ENCODE peak calls at places on chromosomes 7 and 10, in seven cellular contexts. K is mesenchymal stem cell, D is H9, Z is H1, L is IMR-90, F is mesendoderm, N is neuronal stem cell. R is an unnamed sample.
A peak's percentile ranks its signal among the peaks of the same experiment; 100 is the strongest.

GRCh38 chr7:29839302-29839701 is 33.0 kb downstream of the WIPF3 start:
- DNase-seq in K (peak; percentile 5), D (no peak), Z (no peak), L (peak; percentile 66), F (peak; percentile 6), N (no peak), R (peak; percentile 21)

GRCh38 chr10:42941245-42941644 is 135.6 kb upstream of the RET start:
- DNase-seq in K (no peak), D (no peak), Z (peak; percentile 35), L (no peak), F (no peak), N (no peak), R (no peak)

GRCh38 chr10:69831231-69831855 is 29.6 kb downstream of the COL13A1 start:
- DNase-seq in K (no peak), D (no peak), Z (no peak), L (peak; percentile 42), F (no peak), N (no peak), R (no peak)

GRCh38 chr7:104643587-104644217 is 315.3 kb downstream of the LHFPL3 start:
- DNase-seq in K (no peak), D (peak; percentile 48), Z (peak; percentile 48), L (no peak), F (peak; percentile 47), N (peak; percentile 21), R (no peak)

GRCh38 chr10:81157649-81158048 is 619.9 kb downstream of the SH2D4B start:
- DNase-seq in K (no peak), D (no peak), Z (no peak), L (no peak), F (no peak), N (no peak), R (no peak)

GRCh38 chr7:7761974-7762769 is 43.8 kb upstream of the RPA3 start:
- DNase-seq in K (peak; percentile 87), D (no peak), Z (no peak), L (peak; percentile 59), F (no peak), N (no peak), R (peak; percentile 12)

GRCh38 chr7:142556745-142557144 is 192.5 kb upstream of the PRSS1 start:
- DNase-seq in K (peak; percentile 86), D (peak; percentile 72), Z (no peak), L (peak; percentile 99), F (peak; percentile 96), N (no peak), R (peak; percentile 95)

GRCh38 chr7:12127490-12127889 is 83.6 kb upstream of the TMEM106B start:
- DNase-seq in K (no peak), D (no peak), Z (no peak), L (no peak), F (no peak), N (no peak), R (peak; percentile 11)

GRCh38 chr10:109931153-109931552 is 7.8 kb upstream of the XPNPEP1 start:
- DNase-seq in K (no peak), D (no peak), Z (no peak), L (no peak), F (no peak), N (no peak), R (no peak)

GRCh38 chr7:77549103-77549870 is 12.2 kb downstream of the PTPN12 start:
- DNase-seq in K (no peak), D (no peak), Z (no peak), L (no peak), F (no peak), N (no peak), R (no peak)

GRCh38 chr7:127504715-127505114 is 80.7 kb downstream of the GCC1 start:
- DNase-seq in K (peak; percentile 7), D (peak; percentile 72), Z (peak; percentile 74), L (peak; percentile 4), F (peak; percentile 69), N (no peak), R (peak; percentile 10)

GRCh38 chr7:92325173-92325572 is 79.4 kb downstream of the ANKIB1 start:
- DNase-seq in K (peak; percentile 16), D (no peak), Z (no peak), L (no peak), F (no peak), N (no peak), R (no peak)
- H2BK5ac ChIP-seq in K (no peak overlapping the region), D (no peak overlapping the region), Z (no peak overlapping the region), L (no peak overlapping the region), F (no peak overlapping the region), N (no peak overlapping the region), R (no peak overlapping the region)

GRCh38 chr10:95330966-95331453 is 40.2 kb upstream of the PDLIM1 start:
- DNase-seq in K (no peak), D (no peak), Z (no peak), L (peak; percentile 52), F (no peak), N (no peak), R (no peak)
- H3K4me2 ChIP-seq in K (no peak overlapping the region), D (no peak overlapping the region), Z (no peak overlapping the region), L (no peak overlapping the region), F (no peak overlapping the region), N (no peak overlapping the region), R (no peak overlapping the region)

DNA sequence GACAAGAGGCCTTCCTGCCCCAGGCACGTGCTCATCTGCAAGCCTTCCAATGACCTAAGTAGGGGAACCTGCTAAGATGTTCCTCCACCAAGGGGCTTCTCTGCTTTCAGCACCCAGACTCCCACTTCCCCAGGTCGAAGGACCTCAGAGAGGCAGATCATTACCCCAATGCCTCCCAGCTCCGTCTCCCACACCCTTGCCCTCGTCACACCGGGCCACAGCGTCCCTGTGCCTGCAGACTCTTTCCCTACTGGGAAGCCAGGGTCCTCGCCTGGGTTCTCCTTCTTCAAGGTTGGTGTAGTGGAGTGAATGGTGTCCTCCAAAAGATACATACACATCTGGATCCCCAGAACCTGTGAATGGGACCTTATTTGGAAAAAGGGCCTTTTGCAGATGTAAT is 151.9 kb downstream of the UBE2H start:
- DNase-seq in K (no peak), D (no peak), Z (no peak), L (no peak), F (no peak), N (no peak), R (no peak)
- H2BK5ac ChIP-seq in K (no peak overlapping the region), D (no peak overlapping the region), Z (no peak overlapping the region), L (no peak overlapping the region), F (no peak overlapping the region), N (no peak overlapping the region), R (no peak overlapping the region)

GRCh38 chr7:31437466-31437865 is 76.4 kb upstream of the ITPRID1 start:
- DNase-seq in K (no peak), D (no peak), Z (no peak), L (no peak), F (peak; percentile 73), N (no peak), R (peak; percentile 88)

GRCh38 chr7:31439165-31439564 is 74.7 kb upstream of the ITPRID1 start:
- DNase-seq in K (no peak), D (no peak), Z (no peak), L (no peak), F (peak; percentile 33), N (no peak), R (peak; percentile 55)

GRCh38 chr7:31444196-31444595 is 69.7 kb upstream of the ITPRID1 start:
- DNase-seq in K (no peak), D (no peak), Z (no peak), L (no peak), F (no peak), N (no peak), R (no peak)

GRCh38 chr7:31443457-31443856 is 70.4 kb upstream of the ITPRID1 start:
- DNase-seq in K (peak; percentile 44), D (peak; percentile 42), Z (no peak), L (peak; percentile 45), F (peak; percentile 91), N (peak; percentile 45), R (peak; percentile 79)

DNA sequence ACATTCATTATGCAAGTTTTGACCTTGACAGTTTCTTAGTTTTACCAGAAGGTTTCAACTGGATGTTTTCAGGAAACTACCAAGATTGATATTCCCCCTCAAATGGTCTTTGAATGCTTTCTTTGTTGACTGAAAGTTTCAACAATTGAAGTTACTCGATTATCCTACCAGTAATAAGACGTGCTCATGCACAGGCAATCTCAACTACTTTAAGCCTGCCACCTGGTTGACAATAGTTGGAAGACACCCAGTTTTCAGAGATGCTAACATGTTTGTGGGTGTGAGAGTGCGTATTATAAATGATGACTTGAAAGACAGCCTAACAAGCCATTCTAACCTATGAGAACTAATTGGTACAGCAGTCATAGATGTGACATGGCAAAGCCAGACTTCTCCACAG is 73.4 kb upstream of the ITPRID1 start:
- DNase-seq in K (no peak), D (no peak), Z (no peak), L (no peak), F (no peak), N (no peak), R (no peak)
- H3K4me2 ChIP-seq in K (no peak overlapping the region), D (no peak overlapping the region), Z (no peak overlapping the region), L (no peak overlapping the region), F (no peak overlapping the region), N (no peak overlapping the region), R (no peak overlapping the region)

DNA sequence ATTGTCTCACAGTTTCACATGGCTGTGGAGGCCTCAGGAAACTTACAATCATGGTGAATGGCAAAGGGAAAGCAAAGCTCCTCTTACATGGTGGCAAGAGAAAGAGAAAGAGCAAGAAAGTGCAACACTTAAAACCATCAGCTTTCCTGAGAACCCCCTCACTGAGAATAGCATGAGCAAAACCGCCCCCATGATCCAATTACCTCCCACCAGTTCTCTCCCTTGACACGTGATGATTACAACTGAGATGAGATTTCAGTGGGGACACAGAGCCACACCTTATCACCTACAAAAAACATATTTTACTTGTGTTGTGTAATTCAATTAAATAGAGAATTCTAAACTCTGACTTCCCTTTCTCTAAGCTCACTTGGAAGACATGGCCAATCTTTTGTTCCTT is 80.2 kb downstream of the SEMA3C start:
- DNase-seq in K (no peak), D (no peak), Z (no peak), L (no peak), F (no peak), N (no peak), R (no peak)
- H2BK5ac ChIP-seq in K (no peak overlapping the region), D (no peak overlapping the region), Z (no peak overlapping the region), L (no peak overlapping the region), F (no peak overlapping the region), N (no peak overlapping the region), R (no peak overlapping the region)

R was measured in trophoblast cell.